ENCODE peak calls at places on chromosomes 16 and 17, in ten cellular contexts. One of them, this sample, is unnamed. For H3K27me3, the result is how much of the 10 kb centered on the place peaks cover.

GRCh38 chr16:56673916-56674315 is 4.3 kb downstream of the MT1H start:
- DNase-seq in SK-N-SH: no peak
- DNase-seq in body of pancreas: peak
- DNase-seq in fibroblast of lung: peak
- DNase-seq in BJ: no peak
- DNase-seq in neuronal stem cell: no peak
- DNase-seq in CD4-positive, alpha-beta memory T cell: peak
- DNase-seq in tibial nerve: no peak
- DNase-seq in gastrocnemius medialis: no peak
- DNase-seq in CD4-positive, alpha-beta T cell: no peak
- DNase-seq in this sample: peak

GRCh38 chr16:88815901-88816589 is 4.3 kb upstream of the APRT start:
- DNase-seq in BJ: no peak
- DNase-seq in body of pancreas: peak
- DNase-seq in gastrocnemius medialis: no peak
- DNase-seq in CD4-positive, alpha-beta memory T cell: no peak
- DNase-seq in neuronal stem cell: no peak
- DNase-seq in CD4-positive, alpha-beta T cell: peak
- DNase-seq in tibial nerve: no peak
- DNase-seq in fibroblast of lung: no peak
- DNase-seq in SK-N-SH: peak
- DNase-seq in this sample: peak

GRCh38 chr16:58661199-58661830 is 23.3 kb downstream of the SLC38A7 start:
- DNase-seq in neuronal stem cell: peak
- DNase-seq in CD4-positive, alpha-beta T cell: no peak
- DNase-seq in gastrocnemius medialis: peak
- DNase-seq in fibroblast of lung: peak
- DNase-seq in tibial nerve: peak
- DNase-seq in body of pancreas: peak
- DNase-seq in SK-N-SH: peak
- DNase-seq in BJ: peak
- DNase-seq in CD4-positive, alpha-beta memory T cell: no peak
- DNase-seq in this sample: peak

GRCh38 chr16:87677830-87678229 is 75.5 kb downstream of the JPH3 start:
- DNase-seq in CD4-positive, alpha-beta T cell: no peak
- DNase-seq in neuronal stem cell: no peak
- DNase-seq in tibial nerve: no peak
- DNase-seq in CD4-positive, alpha-beta memory T cell: no peak
- DNase-seq in gastrocnemius medialis: no peak
- DNase-seq in SK-N-SH: no peak
- DNase-seq in BJ: no peak
- DNase-seq in fibroblast of lung: no peak
- DNase-seq in body of pancreas: no peak
- DNase-seq in this sample: no peak

GRCh38 chr17:14427914-14428639 is 127.2 kb downstream of the HS3ST3B1 start:
- DNase-seq in fibroblast of lung: no peak
- DNase-seq in CD4-positive, alpha-beta memory T cell: peak
- DNase-seq in tibial nerve: no peak
- DNase-seq in SK-N-SH: no peak
- DNase-seq in gastrocnemius medialis: no peak
- DNase-seq in neuronal stem cell: no peak
- DNase-seq in BJ: no peak
- DNase-seq in CD4-positive, alpha-beta T cell: peak
- DNase-seq in body of pancreas: no peak
- DNase-seq in this sample: peak

GRCh38 chr17:81487487-81488275 is 24.9 kb downstream of the ACTG1 start:
- DNase-seq in SK-N-SH: peak
- DNase-seq in tibial nerve: peak
- DNase-seq in BJ: no peak
- DNase-seq in fibroblast of lung: peak
- DNase-seq in gastrocnemius medialis: peak
- DNase-seq in neuronal stem cell: peak
- DNase-seq in CD4-positive, alpha-beta T cell: peak
- DNase-seq in body of pancreas: peak
- DNase-seq in CD4-positive, alpha-beta memory T cell: peak
- DNase-seq in this sample: peak

GRCh38 chr16:79751785-79752184 is 151.2 kb upstream of the MAF start:
- DNase-seq in CD4-positive, alpha-beta T cell: no peak
- DNase-seq in neuronal stem cell: no peak
- DNase-seq in CD4-positive, alpha-beta memory T cell: no peak
- DNase-seq in SK-N-SH: no peak
- DNase-seq in body of pancreas: peak
- DNase-seq in fibroblast of lung: peak
- DNase-seq in gastrocnemius medialis: peak
- DNase-seq in BJ: no peak
- DNase-seq in tibial nerve: peak
- DNase-seq in this sample: peak

GRCh38 chr17:10428781-10429180 is 7.0 kb upstream of the MYH8 start:
- DNase-seq in gastrocnemius medialis: no peak
- DNase-seq in CD4-positive, alpha-beta memory T cell: no peak
- DNase-seq in body of pancreas: no peak
- DNase-seq in tibial nerve: no peak
- DNase-seq in SK-N-SH: no peak
- DNase-seq in BJ: no peak
- DNase-seq in fibroblast of lung: no peak
- DNase-seq in CD4-positive, alpha-beta T cell: no peak
- DNase-seq in neuronal stem cell: no peak
- DNase-seq in this sample: no peak

GRCh38 chr17:75776399-75777242 is 8.0 kb upstream of the UNK start:
- DNase-seq in CD4-positive, alpha-beta T cell: no peak
- DNase-seq in gastrocnemius medialis: no peak
- DNase-seq in neuronal stem cell: no peak
- DNase-seq in CD4-positive, alpha-beta memory T cell: peak
- DNase-seq in BJ: no peak
- DNase-seq in tibial nerve: no peak
- DNase-seq in SK-N-SH: no peak
- DNase-seq in fibroblast of lung: no peak
- DNase-seq in body of pancreas: no peak
- DNase-seq in this sample: no peak

GRCh38 chr17:7557147-7557764 is 1.3 kb upstream of the TNFSF13 start:
- DNase-seq in CD4-positive, alpha-beta T cell: no peak
- DNase-seq in BJ: no peak
- DNase-seq in CD4-positive, alpha-beta memory T cell: no peak
- DNase-seq in gastrocnemius medialis: no peak
- DNase-seq in SK-N-SH: no peak
- DNase-seq in body of pancreas: no peak
- DNase-seq in neuronal stem cell: no peak
- DNase-seq in fibroblast of lung: no peak
- DNase-seq in tibial nerve: no peak
- DNase-seq in this sample: peak

GRCh38 chr17:4198995-4199394 is 56.0 kb downstream of the CYB5D2 start:
- DNase-seq in CD4-positive, alpha-beta memory T cell: no peak
- DNase-seq in BJ: no peak
- DNase-seq in body of pancreas: no peak
- DNase-seq in fibroblast of lung: no peak
- DNase-seq in neuronal stem cell: no peak
- DNase-seq in gastrocnemius medialis: no peak
- DNase-seq in CD4-positive, alpha-beta T cell: no peak
- DNase-seq in tibial nerve: no peak
- DNase-seq in SK-N-SH: no peak
- DNase-seq in this sample: no peak

GRCh38 chr17:77492446-77493237 is 351.9 kb downstream of the SEC14L1 start:
- DNase-seq in BJ: no peak
- DNase-seq in fibroblast of lung: no peak
- DNase-seq in body of pancreas: peak
- DNase-seq in CD4-positive, alpha-beta memory T cell: no peak
- DNase-seq in gastrocnemius medialis: no peak
- DNase-seq in SK-N-SH: no peak
- DNase-seq in CD4-positive, alpha-beta T cell: no peak
- DNase-seq in tibial nerve: no peak
- DNase-seq in neuronal stem cell: no peak
- DNase-seq in this sample: peak

GRCh38 chr17:2436516-2436915 is 35.7 kb upstream of the MNT start:
- DNase-seq in CD4-positive, alpha-beta T cell: no peak
- DNase-seq in tibial nerve: no peak
- DNase-seq in neuronal stem cell: no peak
- DNase-seq in gastrocnemius medialis: no peak
- DNase-seq in CD4-positive, alpha-beta memory T cell: no peak
- DNase-seq in body of pancreas: peak
- DNase-seq in fibroblast of lung: no peak
- DNase-seq in SK-N-SH: no peak
- DNase-seq in BJ: no peak
- DNase-seq in this sample: no peak

GRCh38 chr16:11398851-11399250 is 53.6 kb downstream of the RMI2 start:
- DNase-seq in gastrocnemius medialis: no peak
- DNase-seq in fibroblast of lung: no peak
- DNase-seq in BJ: no peak
- DNase-seq in body of pancreas: no peak
- DNase-seq in SK-N-SH: no peak
- DNase-seq in CD4-positive, alpha-beta memory T cell: no peak
- DNase-seq in neuronal stem cell: no peak
- DNase-seq in CD4-positive, alpha-beta T cell: no peak
- DNase-seq in tibial nerve: no peak
- DNase-seq in this sample: no peak

GRCh38 chr17:28498652-28499365 is 7.3 kb upstream of the FOXN1 start:
- DNase-seq in fibroblast of lung: no peak
- DNase-seq in CD4-positive, alpha-beta T cell: no peak
- DNase-seq in CD4-positive, alpha-beta memory T cell: no peak
- DNase-seq in gastrocnemius medialis: no peak
- DNase-seq in BJ: no peak
- DNase-seq in body of pancreas: no peak
- DNase-seq in tibial nerve: no peak
- DNase-seq in SK-N-SH: no peak
- DNase-seq in neuronal stem cell: no peak
- DNase-seq in this sample: no peak

GRCh38 chr17:28500712-28501379 is 5.3 kb upstream of the FOXN1 start:
- DNase-seq in tibial nerve: no peak
- DNase-seq in SK-N-SH: peak
- DNase-seq in CD4-positive, alpha-beta T cell: no peak
- DNase-seq in gastrocnemius medialis: no peak
- DNase-seq in neuronal stem cell: no peak
- DNase-seq in body of pancreas: no peak
- DNase-seq in fibroblast of lung: no peak
- DNase-seq in BJ: no peak
- DNase-seq in CD4-positive, alpha-beta memory T cell: no peak
- DNase-seq in this sample: no peak

GRCh38 chr17:28499366-28499668 is 6.8 kb upstream of the FOXN1 start:
- DNase-seq in BJ: no peak
- DNase-seq in gastrocnemius medialis: no peak
- DNase-seq in tibial nerve: no peak
- DNase-seq in fibroblast of lung: no peak
- DNase-seq in body of pancreas: no peak
- DNase-seq in CD4-positive, alpha-beta T cell: no peak
- DNase-seq in neuronal stem cell: no peak
- DNase-seq in CD4-positive, alpha-beta memory T cell: no peak
- DNase-seq in SK-N-SH: no peak
- DNase-seq in this sample: peak

GRCh38 chr17:28501421-28502284 is 4.5 kb upstream of the FOXN1 start:
- DNase-seq in tibial nerve: no peak
- DNase-seq in neuronal stem cell: no peak
- DNase-seq in fibroblast of lung: no peak
- DNase-seq in BJ: no peak
- DNase-seq in body of pancreas: no peak
- DNase-seq in gastrocnemius medialis: no peak
- DNase-seq in CD4-positive, alpha-beta memory T cell: no peak
- DNase-seq in SK-N-SH: no peak
- DNase-seq in CD4-positive, alpha-beta T cell: no peak
- DNase-seq in this sample: no peak

GRCh38 chr17:28499684-28500357 is 6.3 kb upstream of the FOXN1 start:
- DNase-seq in SK-N-SH: no peak
- DNase-seq in BJ: no peak
- DNase-seq in gastrocnemius medialis: no peak
- DNase-seq in body of pancreas: no peak
- DNase-seq in CD4-positive, alpha-beta memory T cell: no peak
- DNase-seq in CD4-positive, alpha-beta T cell: no peak
- DNase-seq in tibial nerve: no peak
- DNase-seq in neuronal stem cell: no peak
- DNase-seq in fibroblast of lung: no peak
- DNase-seq in this sample: no peak
- H3K27me3 ChIP-seq in SK-N-SH: under half
- H3K27me3 ChIP-seq in BJ: under half
- H3K27me3 ChIP-seq in gastrocnemius medialis: under half
- H3K27me3 ChIP-seq in body of pancreas: under half
- H3K27me3 ChIP-seq in CD4-positive, alpha-beta memory T cell: under half
- H3K27me3 ChIP-seq in CD4-positive, alpha-beta T cell: under half
- H3K27me3 ChIP-seq in tibial nerve: under half
- H3K27me3 ChIP-seq in neuronal stem cell: under half
- H3K27me3 ChIP-seq in fibroblast of lung: under half
- H3K27me3 ChIP-seq in this sample: under half

DNA sequence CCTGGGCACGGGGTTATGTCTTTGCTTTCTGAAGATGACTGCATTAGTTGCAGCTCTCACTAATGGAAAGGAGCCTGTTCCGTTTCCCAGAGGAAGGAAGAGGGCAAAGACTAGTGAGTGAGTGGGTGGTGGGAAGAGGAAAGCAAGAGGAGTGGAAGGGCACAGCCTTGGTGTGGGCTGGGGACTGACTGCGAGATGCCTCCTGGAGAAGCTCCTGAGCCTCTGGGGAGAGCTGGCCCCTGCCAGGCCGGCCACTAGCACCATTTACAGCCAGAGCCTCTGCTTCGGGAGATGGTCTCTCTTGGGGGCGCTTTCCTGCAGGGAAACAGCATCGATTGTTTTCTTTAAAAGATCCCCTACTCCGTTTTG is 825 bp upstream of the RHBDL3 start:
- DNase-seq in neuronal stem cell: no peak
- DNase-seq in body of pancreas: no peak
- DNase-seq in fibroblast of lung: no peak
- DNase-seq in SK-N-SH: no peak
- DNase-seq in gastrocnemius medialis: no peak
- DNase-seq in tibial nerve: no peak
- DNase-seq in CD4-positive, alpha-beta memory T cell: no peak
- DNase-seq in CD4-positive, alpha-beta T cell: no peak
- DNase-seq in BJ: no peak
- DNase-seq in this sample: no peak
- H3K27me3 ChIP-seq in neuronal stem cell: under half
- H3K27me3 ChIP-seq in body of pancreas: under half
- H3K27me3 ChIP-seq in fibroblast of lung: half or more
- H3K27me3 ChIP-seq in SK-N-SH: under half
- H3K27me3 ChIP-seq in gastrocnemius medialis: under half
- H3K27me3 ChIP-seq in tibial nerve: under half
- H3K27me3 ChIP-seq in CD4-positive, alpha-beta memory T cell: under half
- H3K27me3 ChIP-seq in CD4-positive, alpha-beta T cell: half or more
- H3K27me3 ChIP-seq in BJ: under half
- H3K27me3 ChIP-seq in this sample: half or more

GRCh38 chr17:39597372-39598046 is 10.2 kb downstream of the NEUROD2 start:
- DNase-seq in SK-N-SH: peak
- DNase-seq in CD4-positive, alpha-beta T cell: no peak
- DNase-seq in BJ: no peak
- DNase-seq in neuronal stem cell: no peak
- DNase-seq in CD4-positive, alpha-beta memory T cell: no peak
- DNase-seq in fibroblast of lung: no peak
- DNase-seq in tibial nerve: no peak
- DNase-seq in gastrocnemius medialis: no peak
- DNase-seq in body of pancreas: no peak
- DNase-seq in this sample: no peak
- H3K27me3 ChIP-seq in SK-N-SH: half or more
- H3K27me3 ChIP-seq in CD4-positive, alpha-beta T cell: half or more
- H3K27me3 ChIP-seq in BJ: half or more
- H3K27me3 ChIP-seq in neuronal stem cell: half or more
- H3K27me3 ChIP-seq in CD4-positive, alpha-beta memory T cell: half or more
- H3K27me3 ChIP-seq in fibroblast of lung: half or more
- H3K27me3 ChIP-seq in tibial nerve: under half
- H3K27me3 ChIP-seq in gastrocnemius medialis: half or more
- H3K27me3 ChIP-seq in body of pancreas: under half
- H3K27me3 ChIP-seq in this sample: half or more

GRCh38 chr17:36755586-36755985 is 154.2 kb downstream of the MRM1 start:
- DNase-seq in CD4-positive, alpha-beta memory T cell: peak
- DNase-seq in neuronal stem cell: no peak
- DNase-seq in gastrocnemius medialis: no peak
- DNase-seq in tibial nerve: no peak
- DNase-seq in body of pancreas: no peak
- DNase-seq in SK-N-SH: peak
- DNase-seq in fibroblast of lung: no peak
- DNase-seq in BJ: no peak
- DNase-seq in CD4-positive, alpha-beta T cell: peak
- DNase-seq in this sample: peak
- H3K27me3 ChIP-seq in CD4-positive, alpha-beta memory T cell: under half
- H3K27me3 ChIP-seq in neuronal stem cell: under half
- H3K27me3 ChIP-seq in gastrocnemius medialis: under half
- H3K27me3 ChIP-seq in tibial nerve: under half
- H3K27me3 ChIP-seq in body of pancreas: under half
- H3K27me3 ChIP-seq in SK-N-SH: under half
- H3K27me3 ChIP-seq in fibroblast of lung: under half
- H3K27me3 ChIP-seq in BJ: under half
- H3K27me3 ChIP-seq in CD4-positive, alpha-beta T cell: under half
- H3K27me3 ChIP-seq in this sample: under half